ENCODE peak calls at places on chromosomes 7 and 10, in eight cellular contexts. U, V, F, Y, Q, Z, K and W are unnamed samples.

GRCh38 chr7:95509199-95509598 is 23.5 kb downstream of the ASB4 start:
- DNase-seq in V (no peak), U (no peak), Q (peak), K (no peak), Y (no peak), Z (no peak), F (peak), W (no peak)

GRCh38 chr10:93518531-93518930 is 22.1 kb downstream of the CEP55 start:
- DNase-seq in U (no peak), Z (no peak), Q (no peak), F (no peak), V (no peak), Y (no peak), K (no peak), W (no peak)

GRCh38 chr10:88092975-88093374 is 229.6 kb downstream of the PTEN start:
- DNase-seq in K (no peak), Y (peak), Z (no peak), F (no peak), U (no peak), V (no peak), Q (peak), W (no peak)

GRCh38 chr7:101678713-101679112 is 49.6 kb upstream of the MYL10 start:
- DNase-seq in F (peak), K (no peak), Y (no peak), Z (no peak), Q (no peak), U (no peak), V (peak), W (no peak)

GRCh38 chr10:4812952-4813351 is 13.1 kb upstream of the AKR1E2 start:
- DNase-seq in Z (no peak), Y (no peak), U (no peak), F (peak), K (peak), Q (no peak), V (peak), W (no peak)

GRCh38 chr10:43255644-43256431 is 11.0 kb downstream of the RASGEF1A start:
- DNase-seq in V (peak), Q (no peak), U (no peak), K (peak), F (peak), Z (no peak), Y (peak), W (no peak)

GRCh38 chr7:55046582-55047347 is 27.9 kb downstream of the EGFR start:
- DNase-seq in Z (no peak), Y (no peak), Q (no peak), U (no peak), F (no peak), V (no peak), K (no peak), W (no peak)

GRCh38 chr10:131816157-131816775 is 84.5 kb upstream of the PPP2R2D start:
- DNase-seq in Q (no peak), V (no peak), F (no peak), Z (no peak), K (no peak), U (no peak), Y (no peak), W (no peak)

GRCh38 chr10:7756360-7756992 is 31.3 kb downstream of the KIN start:
- DNase-seq in Y (no peak), V (peak), Q (no peak), K (peak), F (peak), U (no peak), Z (no peak), W (no peak)

GRCh38 chr7:43568529-43568928 is 14.4 kb upstream of the STK17A start:
- DNase-seq in F (no peak), Y (no peak), Z (no peak), U (no peak), K (no peak), V (peak), Q (peak), W (no peak)

GRCh38 chr10:68090586-68090985 is 15.5 kb upstream of the HERC4 start:
- DNase-seq in K (no peak), F (no peak), V (no peak), U (no peak), Q (no peak), Y (no peak), Z (no peak), W (no peak)

GRCh38 chr10:132634241-132634946 is 96.8 kb downstream of the INPP5A start:
- DNase-seq in U (no peak), F (no peak), V (peak), Y (no peak), Q (no peak), Z (no peak), K (no peak), W (no peak)

GRCh38 chr10:97849491-97850402 is at the start of gene GOLGA7B:
- DNase-seq in K (peak), Q (peak), U (peak), Y (peak), Z (peak), F (peak), V (peak), W (peak)

GRCh38 chr10:93030409-93030808 is 30.2 kb upstream of the CYP26C1 start:
- DNase-seq in U (no peak), Q (no peak), Z (no peak), K (peak), V (peak), F (peak), Y (no peak), W (no peak)

GRCh38 chr7:43905954-43906326 is 456 bp downstream of the URGCP start:
- DNase-seq in Y (no peak), U (peak), K (peak), V (peak), Z (peak), F (peak), Q (peak), W (no peak)

GRCh38 chr7:2037301-2037804 is 195.4 kb downstream of the MAD1L1 start:
- DNase-seq in K (no peak), V (no peak), Z (no peak), F (peak), U (no peak), Q (no peak), Y (peak), W (peak)

GRCh38 chr10:90602815-90603600 is 254.8 kb downstream of the HTR7 start:
- DNase-seq in Q (no peak), U (no peak), Z (no peak), F (no peak), K (no peak), V (peak), Y (no peak), W (no peak)

GRCh38 chr7:76300210-76300731 is 2.2 kb upstream of the HSPB1 start:
- DNase-seq in Y (no peak), F (no peak), K (no peak), Z (no peak), U (no peak), V (peak), Q (no peak), W (no peak)

GRCh38 chr10:91778485-91778884 is 19.7 kb upstream of the TNKS2 start:
- DNase-seq in V (no peak), Q (no peak), Z (no peak), K (no peak), Y (no peak), F (no peak), U (no peak), W (no peak)

GRCh38 chr10:113499066-113499465 is 53.8 kb upstream of the HABP2 start:
- DNase-seq in Q (no peak), Z (no peak), V (peak), U (no peak), F (no peak), Y (no peak), K (no peak), W (no peak)

GRCh38 chr7:79055722-79056415 is 397.6 kb downstream of the MAGI2 start:
- DNase-seq in V (peak), K (no peak), Q (no peak), Z (no peak), Y (no peak), U (no peak), F (no peak), W (no peak)

GRCh38 chr10:59366310-59366709 is 4.0 kb upstream of the FAM13C start:
- DNase-seq in V (no peak), K (no peak), Q (no peak), Z (no peak), Y (no peak), U (no peak), F (no peak), W (no peak)

GRCh38 chr7:108079291-108080057 is 50.7 kb downstream of the LAMB4 start:
- DNase-seq in V (peak), Y (no peak), U (no peak), F (peak), Q (no peak), K (peak), Z (no peak), W (no peak)

GRCh38 chr7:39735903-39736302 is 112.5 kb downstream of the RALA start:
- DNase-seq in V (no peak), Y (no peak), Q (no peak), U (no peak), K (no peak), F (no peak), Z (no peak), W (no peak)

GRCh38 chr7:94632338-94633024 is 23.5 kb downstream of the SGCE start:
- DNase-seq in U (no peak), Y (no peak), V (peak), F (peak), K (no peak), Q (peak), Z (no peak), W (no peak)

GRCh38 chr10:35416628-35417625 is 80.6 kb downstream of the CCNY start:
- DNase-seq in Z (no peak), V (no peak), Q (no peak), F (no peak), U (no peak), K (no peak), Y (no peak), W (no peak)

GRCh38 chr10:73902351-73902750 is 8.6 kb upstream of the PLAU start:
- DNase-seq in Q (no peak), Y (no peak), U (no peak), F (no peak), Z (no peak), V (no peak), K (no peak), W (no peak)

GRCh38 chr10:33332183-33333031 is 2.1 kb downstream of the NRP1 start:
- DNase-seq in Z (no peak), Y (no peak), K (no peak), V (peak), Q (no peak), U (no peak), F (peak), W (no peak)

GRCh38 chr7:49324707-49325106 is 400.4 kb downstream of the CDC14C start:
- DNase-seq in U (no peak), Y (no peak), Q (peak), Z (no peak), K (no peak), V (peak), F (no peak), W (no peak)

GRCh38 chr10:29957887-29958330 is 101.5 kb downstream of the JCAD start:
- DNase-seq in F (peak), Z (no peak), Y (no peak), U (no peak), V (no peak), Q (no peak), K (peak), W (no peak)

GRCh38 chr7:25846722-25847121 is 305.3 kb upstream of the NFE2L3 start:
- DNase-seq in Z (no peak), K (peak), Q (peak), U (no peak), Y (no peak), V (peak), F (peak), W (no peak)

GRCh38 chr7:101590663-101591435 is 38.2 kb downstream of the MYL10 start:
- DNase-seq in Q (no peak), V (no peak), Z (no peak), U (no peak), Y (no peak), K (no peak), F (peak), W (no peak)

GRCh38 chr10:133346413-133346812 is 760 bp upstream of the PRAP1 start:
- DNase-seq in V (no peak), U (no peak), Z (no peak), Y (no peak), F (no peak), K (no peak), Q (no peak), W (no peak)

GRCh38 chr7:102040569-102040968 is 223.1 kb downstream of the CUX1 start:
- DNase-seq in K (no peak), F (no peak), Q (no peak), U (no peak), Y (no peak), Z (no peak), V (no peak), W (no peak)

GRCh38 chr7:210401-210925 is 18.1 kb downstream of the FAM20C start:
- DNase-seq in K (no peak), U (no peak), Z (no peak), V (no peak), F (no peak), Q (no peak), Y (no peak), W (no peak)

GRCh38 chr7:118311121-118311803 is 86.8 kb downstream of the ANKRD7 start:
- DNase-seq in Y (no peak), K (no peak), V (no peak), Z (no peak), F (no peak), U (no peak), Q (no peak), W (no peak)

GRCh38 chr7:4642468-4643203 is 39.5 kb upstream of the FOXK1 start:
- DNase-seq in Q (no peak), U (no peak), Y (no peak), F (no peak), V (no peak), K (no peak), Z (no peak), W (peak)